ENCODE peak calls at places on chromosomes 7 and 10, in four cellular contexts. One of them, this sample, is unnamed.

GRCh38 chr10:4177826-4178225 is 392.8 kb upstream of the KLF6 start:
- DNase-seq in fibroblast of mammary gland: no peak
- DNase-seq in fibroblast of pulmonary artery: no peak
- DNase-seq in Caco-2: no peak
- DNase-seq in this sample: no peak

GRCh38 chr10:8159628-8160165 is 105.2 kb downstream of the GATA3 start:
- DNase-seq in fibroblast of pulmonary artery: no peak
- DNase-seq in Caco-2: no peak
- DNase-seq in fibroblast of mammary gland: no peak
- DNase-seq in this sample: no peak

GRCh38 chr10:21399392-21400015 is 126.0 kb downstream of the SKIDA1 start:
- DNase-seq in fibroblast of pulmonary artery: peak
- DNase-seq in fibroblast of mammary gland: peak
- DNase-seq in Caco-2: peak
- DNase-seq in this sample: peak

GRCh38 chr7:5695037-5695708 is 86.3 kb downstream of the RNF216 start:
- DNase-seq in fibroblast of pulmonary artery: peak
- DNase-seq in Caco-2: no peak
- DNase-seq in fibroblast of mammary gland: peak
- DNase-seq in this sample: no peak

GRCh38 chr10:44008270-44008916 is 359.7 kb upstream of the ZNF32 start:
- DNase-seq in fibroblast of mammary gland: peak
- DNase-seq in Caco-2: no peak
- DNase-seq in fibroblast of pulmonary artery: peak
- DNase-seq in this sample: no peak

GRCh38 chr10:48240196-48240595 is 34.3 kb downstream of the FRMPD2 start:
- DNase-seq in fibroblast of pulmonary artery: no peak
- DNase-seq in Caco-2: no peak
- DNase-seq in fibroblast of mammary gland: no peak
- DNase-seq in this sample: no peak

GRCh38 chr10:56288403-56288802 is 72.7 kb downstream of the ZWINT start:
- DNase-seq in Caco-2: no peak
- DNase-seq in fibroblast of mammary gland: no peak
- DNase-seq in fibroblast of pulmonary artery: no peak
- DNase-seq in this sample: no peak

GRCh38 chr10:48935141-48935540 is 4.5 kb downstream of the LRRC18 start:
- DNase-seq in Caco-2: no peak
- DNase-seq in fibroblast of pulmonary artery: no peak
- DNase-seq in fibroblast of mammary gland: peak
- DNase-seq in this sample: no peak

GRCh38 chr10:11721813-11722212 is 20.4 kb upstream of the ECHDC3 start:
- DNase-seq in fibroblast of mammary gland: no peak
- DNase-seq in fibroblast of pulmonary artery: no peak
- DNase-seq in Caco-2: no peak
- DNase-seq in this sample: no peak

GRCh38 chr10:11725912-11726311 is 16.3 kb upstream of the ECHDC3 start:
- DNase-seq in fibroblast of pulmonary artery: no peak
- DNase-seq in Caco-2: no peak
- DNase-seq in fibroblast of mammary gland: no peak
- DNase-seq in this sample: no peak

GRCh38 chr10:11728353-11728752 is 13.8 kb upstream of the ECHDC3 start:
- DNase-seq in Caco-2: no peak
- DNase-seq in fibroblast of pulmonary artery: no peak
- DNase-seq in fibroblast of mammary gland: no peak
- DNase-seq in this sample: no peak

GRCh38 chr10:11727563-11727962 is 14.6 kb upstream of the ECHDC3 start:
- DNase-seq in Caco-2: no peak
- DNase-seq in fibroblast of pulmonary artery: no peak
- DNase-seq in fibroblast of mammary gland: no peak
- DNase-seq in this sample: no peak

GRCh38 chr10:11724938-11725776 is 17.0 kb upstream of the ECHDC3 start:
- DNase-seq in fibroblast of pulmonary artery: peak
- DNase-seq in fibroblast of mammary gland: peak
- DNase-seq in Caco-2: peak
- DNase-seq in this sample: peak
- H3K4me3 ChIP-seq in fibroblast of pulmonary artery: no peak
- H3K4me3 ChIP-seq in fibroblast of mammary gland: no peak
- H3K4me3 ChIP-seq in Caco-2: no peak
- H3K4me3 ChIP-seq in this sample: no peak

DNA sequence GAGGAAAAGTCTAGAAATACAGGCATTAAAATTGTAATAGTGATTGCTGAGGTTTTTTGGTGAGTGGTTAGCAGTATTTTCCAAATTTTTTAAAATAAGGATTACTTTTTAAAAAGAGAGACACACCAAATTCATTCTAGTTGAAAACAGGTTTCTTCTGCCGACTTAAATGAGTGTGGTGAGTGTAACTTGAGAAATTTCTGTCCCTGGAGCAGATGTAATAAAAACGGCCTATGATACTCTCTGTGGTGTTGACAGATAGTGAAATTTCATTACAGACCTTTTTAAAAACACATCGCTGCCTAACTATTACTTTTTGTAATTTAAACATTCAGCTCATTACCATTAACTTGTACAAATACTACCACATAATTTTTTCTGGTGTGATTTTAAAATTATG is 90.1 kb downstream of the CYP51A1 start:
- DNase-seq in fibroblast of pulmonary artery: no peak
- DNase-seq in Caco-2: no peak
- DNase-seq in fibroblast of mammary gland: no peak
- DNase-seq in this sample: no peak
- TF ChIP-seq CTCF in fibroblast of pulmonary artery: no peak
- TF ChIP-seq CTCF in Caco-2: no peak
- TF ChIP-seq CTCF in fibroblast of mammary gland: no peak
- TF ChIP-seq CTCF in this sample: no peak

GRCh38 chr10:45373783-45374450 is at the start of gene ALOX5:
- DNase-seq in fibroblast of mammary gland: no peak
- DNase-seq in fibroblast of pulmonary artery: no peak
- DNase-seq in Caco-2: peak
- DNase-seq in this sample: no peak

GRCh38 chr10:45374451-45375052 is 536 bp downstream of the ALOX5 start:
- DNase-seq in fibroblast of pulmonary artery: no peak
- DNase-seq in fibroblast of mammary gland: no peak
- DNase-seq in Caco-2: no peak
- DNase-seq in this sample: no peak

GRCh38 chr10:45371555-45371954 is 2.5 kb upstream of the ALOX5 start:
- DNase-seq in fibroblast of pulmonary artery: no peak
- DNase-seq in fibroblast of mammary gland: no peak
- DNase-seq in Caco-2: no peak
- DNase-seq in this sample: no peak

GRCh38 chr10:45372251-45372951 is 1.6 kb upstream of the ALOX5 start:
- DNase-seq in fibroblast of mammary gland: no peak
- DNase-seq in Caco-2: no peak
- DNase-seq in fibroblast of pulmonary artery: no peak
- DNase-seq in this sample: no peak

DNA sequence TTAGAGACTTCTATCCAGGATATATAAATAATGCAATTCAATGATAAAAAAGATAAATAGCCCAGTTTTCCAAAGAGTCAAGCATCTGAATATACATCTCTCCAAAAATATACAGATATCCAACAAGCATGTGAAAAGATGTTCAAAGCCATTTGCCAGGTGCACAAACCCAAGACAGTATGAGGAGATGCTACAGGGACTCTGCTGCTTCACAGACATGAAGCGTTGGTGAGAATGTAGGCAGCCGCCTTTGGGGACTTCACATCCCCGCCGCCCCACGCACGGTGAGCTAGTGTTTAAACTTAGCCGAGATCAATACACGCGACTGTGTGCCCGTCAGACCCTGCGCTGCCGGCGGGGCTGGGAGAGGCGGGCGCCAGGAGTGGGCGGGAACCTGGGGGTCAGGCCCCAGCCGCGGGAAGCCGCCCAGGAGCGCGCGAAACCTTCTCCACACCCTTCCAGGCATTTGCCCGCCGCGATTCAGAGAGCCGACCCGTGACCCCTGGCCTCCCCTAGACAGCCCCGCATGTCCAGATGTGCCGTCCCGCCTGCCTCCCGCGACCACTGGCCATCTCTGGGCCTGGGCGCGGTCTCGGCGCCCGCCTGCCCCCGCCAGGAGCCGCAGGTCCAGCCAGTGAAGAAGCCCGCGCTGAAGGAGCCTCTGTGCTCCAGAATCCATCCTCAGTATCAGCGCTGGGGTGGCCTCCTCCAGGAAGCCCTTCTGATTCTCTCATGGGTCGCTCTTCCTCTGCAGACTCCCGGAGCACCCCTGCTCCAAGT is 823 bp upstream of the ALOX5 start:
- DNase-seq in Caco-2: peak
- DNase-seq in fibroblast of mammary gland: no peak
- DNase-seq in fibroblast of pulmonary artery: no peak
- DNase-seq in this sample: no peak
- H3K4me3 ChIP-seq in Caco-2: peak
- H3K4me3 ChIP-seq in fibroblast of mammary gland: no peak
- H3K4me3 ChIP-seq in fibroblast of pulmonary artery: no peak
- H3K4me3 ChIP-seq in this sample: no peak

DNA sequence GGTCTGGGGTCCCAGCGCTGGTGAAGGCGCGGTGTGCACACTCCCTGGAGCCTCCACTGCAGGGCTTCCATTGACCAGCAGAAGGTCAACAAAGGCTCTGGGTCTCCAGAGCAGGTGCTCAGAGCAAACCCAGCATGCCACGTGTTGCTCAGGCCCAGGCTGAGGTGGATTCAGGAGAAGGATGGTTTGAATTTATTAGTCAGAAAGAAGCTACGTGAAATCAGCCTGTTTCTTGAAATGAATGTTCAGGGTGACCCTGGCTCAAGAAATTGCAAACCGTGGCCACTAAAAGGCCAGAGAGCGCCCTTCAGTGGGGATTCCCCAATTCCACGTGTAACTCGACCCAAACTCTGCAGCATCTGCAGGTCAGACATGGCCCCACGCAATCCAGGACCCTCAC is 82.7 kb upstream of the PFKP start:
- DNase-seq in fibroblast of mammary gland: no peak
- DNase-seq in fibroblast of pulmonary artery: no peak
- DNase-seq in Caco-2: no peak
- DNase-seq in this sample: no peak
- TF ChIP-seq CTCF in fibroblast of mammary gland: no peak
- TF ChIP-seq CTCF in fibroblast of pulmonary artery: no peak
- TF ChIP-seq CTCF in Caco-2: no peak
- TF ChIP-seq CTCF in this sample: no peak

DNA sequence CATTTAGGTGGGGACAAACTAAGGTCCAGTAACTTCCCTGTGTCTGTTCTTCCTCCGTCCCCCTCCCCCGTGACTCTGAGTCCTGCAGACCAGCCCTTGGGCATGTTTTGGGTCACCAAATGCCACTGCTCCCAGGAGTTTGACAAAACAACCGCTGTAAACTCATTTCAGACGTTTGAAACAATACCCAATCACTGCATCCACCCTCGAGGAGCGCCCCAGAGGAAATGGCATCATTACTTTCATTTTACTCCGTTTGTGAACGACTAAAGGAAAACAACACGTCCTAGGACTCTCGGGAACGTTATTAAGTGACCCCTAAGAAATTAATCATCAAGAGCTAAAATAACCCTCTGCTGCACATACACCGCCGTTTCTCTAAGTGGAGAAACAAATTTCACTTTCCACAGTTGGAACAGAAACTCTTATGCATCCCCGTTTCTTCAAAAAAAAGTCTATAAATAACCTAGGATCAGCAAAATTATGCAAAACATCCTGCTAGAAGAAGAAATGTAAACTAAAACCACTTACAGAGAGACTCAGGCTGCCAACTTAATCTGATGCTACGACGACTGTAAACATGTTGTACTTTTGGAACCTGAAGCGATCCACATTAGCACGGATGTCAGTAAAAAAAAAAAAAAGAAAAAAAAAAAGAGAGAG is 109.9 kb upstream of the EFCAB10 start:
- DNase-seq in fibroblast of mammary gland: peak
- DNase-seq in fibroblast of pulmonary artery: peak
- DNase-seq in Caco-2: no peak
- DNase-seq in this sample: no peak
- H3K4me3 ChIP-seq in fibroblast of mammary gland: peak
- H3K4me3 ChIP-seq in fibroblast of pulmonary artery: peak
- H3K4me3 ChIP-seq in Caco-2: no peak
- H3K4me3 ChIP-seq in this sample: peak

GRCh38 chr7:74625446-74625845 is 32.1 kb upstream of the GTF2I start:
- DNase-seq in Caco-2: peak
- DNase-seq in fibroblast of mammary gland: peak
- DNase-seq in fibroblast of pulmonary artery: peak
- DNase-seq in this sample: peak
- TF ChIP-seq CTCF in Caco-2: no peak
- TF ChIP-seq CTCF in fibroblast of mammary gland: peak
- TF ChIP-seq CTCF in fibroblast of pulmonary artery: peak
- TF ChIP-seq CTCF in this sample: peak

GRCh38 chr10:17022399-17022798 is 107.2 kb downstream of the CUBN start:
- DNase-seq in fibroblast of mammary gland: no peak
- DNase-seq in Caco-2: no peak
- DNase-seq in fibroblast of pulmonary artery: no peak
- DNase-seq in this sample: no peak
- H3K4me3 ChIP-seq in fibroblast of mammary gland: no peak
- H3K4me3 ChIP-seq in Caco-2: no peak
- H3K4me3 ChIP-seq in fibroblast of pulmonary artery: no peak
- H3K4me3 ChIP-seq in this sample: no peak

GRCh38 chr7:109868215-109868614 is 1222.7 kb upstream of the LRRN3 start:
- DNase-seq in Caco-2: no peak
- DNase-seq in fibroblast of pulmonary artery: no peak
- DNase-seq in fibroblast of mammary gland: no peak
- DNase-seq in this sample: no peak
- TF ChIP-seq CTCF in Caco-2: no peak
- TF ChIP-seq CTCF in fibroblast of pulmonary artery: no peak
- TF ChIP-seq CTCF in fibroblast of mammary gland: no peak
- TF ChIP-seq CTCF in this sample: no peak

GRCh38 chr7:134992626-134993179 is 6.4 kb downstream of the AGBL3 start:
- DNase-seq in fibroblast of pulmonary artery: peak
- DNase-seq in Caco-2: no peak
- DNase-seq in fibroblast of mammary gland: peak
- DNase-seq in this sample: no peak
- H3K4me3 ChIP-seq in fibroblast of pulmonary artery: no peak
- H3K4me3 ChIP-seq in Caco-2: no peak
- H3K4me3 ChIP-seq in fibroblast of mammary gland: no peak
- H3K4me3 ChIP-seq in this sample: no peak

GRCh38 chr10:88318803-88319202 is 264.3 kb downstream of the RNLS start:
- DNase-seq in Caco-2: no peak
- DNase-seq in fibroblast of mammary gland: peak
- DNase-seq in fibroblast of pulmonary artery: peak
- DNase-seq in this sample: no peak
- TF ChIP-seq CTCF in Caco-2: no peak
- TF ChIP-seq CTCF in fibroblast of mammary gland: peak
- TF ChIP-seq CTCF in fibroblast of pulmonary artery: peak
- TF ChIP-seq CTCF in this sample: peak

This sample was measured in AG09309.